ENCODE peak calls at places on chromosome X, in nine cellular contexts. M is M059J; P is foreskin fibroblast; W is substantia nigra; I is NCI-H1105; U is NCI-H460; Y is activated CD8-positive, alpha-beta T cell treated with anti-CD3 and anti-CD28 coated beads, Interleukin-2, amount 10 ng/mL, durations not matched to agents 7 days and 5 days; J is GM06990; O is keratinocyte. T is an unnamed sample.
A peak's percentile ranks its signal among the peaks of the same experiment; 100 is the strongest.

GRCh38 chrX:16433021-16433420 is 216.9 kb upstream of the S100G start:
- DNase-seq in O (no peak), Y (peak; percentile 36), P (no peak), M (no peak), I (no peak), U (no peak), J (no peak), W (no peak), T (no peak)

GRCh38 chrX:43716696-43717095 is 60.6 kb downstream of the MAOA start:
- DNase-seq in M (peak; percentile 40), Y (no peak), O (peak; percentile 86), J (no peak), U (no peak), I (no peak), W (no peak), P (no peak), T (no peak)

GRCh38 chrX:135411893-135412292 is 9.9 kb upstream of the SMIM10L2A start:
- DNase-seq in I (no peak), M (peak; percentile 22), U (peak; percentile 20), Y (no peak), W (no peak), O (no peak), J (no peak), P (peak; percentile 26), T (no peak)

GRCh38 chrX:20517565-20517964 is 250.9 kb upstream of the RPS6KA3 start:
- DNase-seq in Y (no peak), U (no peak), M (no peak), O (no peak), P (peak; percentile 78), I (no peak), W (peak; percentile 16), J (no peak), T (no peak)

GRCh38 chrX:12984629-12985303 is 9.9 kb downstream of the TMSB4X start:
- DNase-seq in U (no peak), J (no peak), M (peak; percentile 79), O (peak; percentile 71), Y (peak; percentile 70), P (peak; percentile 37), W (peak; percentile 37), I (peak; percentile 81), T (peak; percentile 8)

GRCh38 chrX:41302293-41302868 is 31.6 kb upstream of the DDX3X start:
- DNase-seq in J (no peak), P (no peak), I (no peak), W (no peak), O (peak; percentile 13), M (peak; percentile 92), Y (no peak), U (no peak), T (peak; percentile 62)

GRCh38 chrX:134172588-134173259 is 64.3 kb upstream of the CCDC160 start:
- DNase-seq in O (no peak), M (peak; percentile 22), I (no peak), P (peak; percentile 10), W (peak; percentile 6), Y (peak; percentile 63), J (peak; percentile 20), U (no peak), T (no peak)

GRCh38 chrX:19698125-19698524 is 182.8 kb upstream of the MAP3K15 start:
- DNase-seq in W (no peak), O (no peak), J (no peak), Y (no peak), M (peak; percentile 83), I (no peak), U (no peak), P (peak; percentile 84), T (peak; percentile 47)

GRCh38 chrX:55783723-55784122 is 66.2 kb downstream of the RRAGB start:
- DNase-seq in U (no peak), P (no peak), W (no peak), M (peak; percentile 60), Y (no peak), J (no peak), O (no peak), I (no peak), T (peak; percentile 44)

GRCh38 chrX:40094041-40094899 is 3.5 kb downstream of the BCOR start:
- DNase-seq in I (no peak), P (peak; percentile 73), J (no peak), Y (peak; percentile 57), O (no peak), W (peak; percentile 68), M (no peak), U (no peak), T (peak; percentile 58)